ENCODE peak calls at places on chromosome 20, in six cellular contexts. J is NT2/D1, E is mesendoderm, R is fibroblast of lung, A is SK-N-SH, B is GM23248. Z is an unnamed sample. For H3K4me1 and H3K27me3, the result is how much of the 10 kb centered on the place peaks cover.

GRCh38 chr20:30168025-30168799 is 1089.3 kb upstream of the DEFB115 start:
- DNase-seq in J (no peak), E (no peak), R (no peak), A (peak), B (peak), Z (no peak)

GRCh38 chr20:54062812-54063280 is 7.5 kb downstream of the BCAS1 start:
- DNase-seq in J (no peak), E (peak), R (peak), A (peak), B (peak), Z (peak)

GRCh38 chr20:15162061-15162740 is 824.8 kb upstream of the FLRT3 start:
- DNase-seq in J (no peak), E (no peak), R (no peak), A (no peak), B (no peak), Z (no peak)

GRCh38 chr20:3071610-3072529 is at the start of gene OXT:
- DNase-seq in J (no peak), E (peak), R (no peak), A (no peak), B (peak), Z (no peak)

GRCh38 chr20:25039697-25040437 is 18.1 kb downstream of the ACSS1 start:
- DNase-seq in J (no peak), E (no peak), R (peak), A (no peak), B (peak), Z (peak)

GRCh38 chr20:49185071-49185757 is 2.9 kb downstream of the STAU1 start:
- DNase-seq in J (no peak), E (no peak), R (no peak), A (no peak), B (no peak), Z (no peak)

GRCh38 chr20:41524980-41525613 is 93.1 kb downstream of the CHD6 start:
- DNase-seq in J (no peak), E (no peak), R (peak), A (no peak), B (peak), Z (peak)

GRCh38 chr20:32727663-32728062 is 15.6 kb downstream of the COMMD7 start:
- DNase-seq in J (no peak), E (peak), R (peak), A (no peak), B (peak), Z (no peak)

GRCh38 chr20:17878912-17879602 is 89.5 kb downstream of the SNX5 start:
- DNase-seq in J (no peak), E (no peak), R (no peak), A (no peak), B (no peak), Z (no peak)

GRCh38 chr20:49261173-49261572 is 16.7 kb downstream of the ZNFX1 start:
- DNase-seq in J (no peak), E (no peak), R (no peak), A (no peak), B (no peak), Z (no peak)

GRCh38 chr20:16018881-16019280 is 554.4 kb downstream of the KIF16B start:
- DNase-seq in J (no peak), E (no peak), R (no peak), A (no peak), B (no peak), Z (no peak)

GRCh38 chr20:2385026-2385425 is 4.3 kb downstream of the TGM6 start:
- DNase-seq in J (no peak), E (peak), R (no peak), A (no peak), B (peak), Z (no peak)

GRCh38 chr20:53810661-53811355 is 217.2 kb upstream of the ZNF217 start:
- DNase-seq in J (no peak), E (no peak), R (no peak), A (no peak), B (no peak), Z (no peak)

GRCh38 chr20:32332614-32333013 is 25.5 kb upstream of the ASXL1 start:
- DNase-seq in J (no peak), E (no peak), R (peak), A (no peak), B (peak), Z (no peak)

GRCh38 chr20:14925286-14925685 is 587.9 kb upstream of the FLRT3 start:
- DNase-seq in J (no peak), E (no peak), R (peak), A (no peak), B (peak), Z (no peak)

GRCh38 chr20:31849306-31849930 is 4.0 kb upstream of the FOXS1 start:
- DNase-seq in J (no peak), E (no peak), R (no peak), A (peak), B (no peak), Z (no peak)

GRCh38 chr20:6699931-6700562 is 67.4 kb upstream of the BMP2 start:
- DNase-seq in J (no peak), E (no peak), R (no peak), A (no peak), B (no peak), Z (no peak)

GRCh38 chr20:39810269-39810668 is 848.1 kb downstream of the DHX35 start:
- DNase-seq in J (no peak), E (peak), R (no peak), A (no peak), B (no peak), Z (no peak)

GRCh38 chr20:41356951-41357350 is 9.7 kb downstream of the EMILIN3 start:
- DNase-seq in J (no peak), E (no peak), R (no peak), A (no peak), B (no peak), Z (no peak)

GRCh38 chr20:62025832-62026563 is 39.7 kb downstream of the TAF4 start:
- DNase-seq in J (no peak), E (peak), R (peak), A (peak), B (peak), Z (peak)

GRCh38 chr20:52923123-52923543 is 49.0 kb upstream of the TSHZ2 start:
- DNase-seq in J (peak), E (peak), R (peak), A (no peak), B (peak), Z (no peak)

GRCh38 chr20:32764000-32764960 is 2.1 kb downstream of the DNMT3B start:
- DNase-seq in J (peak), E (peak), R (no peak), A (no peak), B (no peak), Z (no peak)

GRCh38 chr20:59823030-59823423 is 110.4 kb downstream of the SYCP2 start:
- DNase-seq in J (no peak), E (no peak), R (no peak), A (peak), B (no peak), Z (no peak)

GRCh38 chr20:21548390-21549035 is 34.6 kb upstream of the NKX2-2 start:
- DNase-seq in J (no peak), E (no peak), R (no peak), A (no peak), B (no peak), Z (no peak)

GRCh38 chr20:41055679-41056078 is 27.1 kb downstream of the TOP1 start:
- DNase-seq in J (no peak), E (no peak), R (peak), A (no peak), B (no peak), Z (no peak)

GRCh38 chr20:14223806-14224205 is 113.6 kb downstream of the FLRT3 start:
- DNase-seq in J (no peak), E (no peak), R (no peak), A (no peak), B (no peak), Z (no peak)

GRCh38 chr20:32474967-32475819 is 109.9 kb downstream of the NOL4L start:
- DNase-seq in J (no peak), E (peak), R (peak), A (peak), B (peak), Z (peak)

GRCh38 chr20:50548396-50548795 is 38.2 kb downstream of the PTPN1 start:
- DNase-seq in J (no peak), E (no peak), R (no peak), A (no peak), B (no peak), Z (no peak)

GRCh38 chr20:50547956-50548355 is 37.8 kb downstream of the PTPN1 start:
- DNase-seq in J (no peak), E (no peak), R (no peak), A (no peak), B (no peak), Z (no peak)

GRCh38 chr20:50545123-50545522 is 34.9 kb downstream of the PTPN1 start:
- DNase-seq in J (no peak), E (no peak), R (no peak), A (no peak), B (no peak), Z (no peak)

GRCh38 chr20:50543326-50543725 is 33.1 kb downstream of the PTPN1 start:
- DNase-seq in J (no peak), E (no peak), R (no peak), A (no peak), B (no peak), Z (no peak)

DNA sequence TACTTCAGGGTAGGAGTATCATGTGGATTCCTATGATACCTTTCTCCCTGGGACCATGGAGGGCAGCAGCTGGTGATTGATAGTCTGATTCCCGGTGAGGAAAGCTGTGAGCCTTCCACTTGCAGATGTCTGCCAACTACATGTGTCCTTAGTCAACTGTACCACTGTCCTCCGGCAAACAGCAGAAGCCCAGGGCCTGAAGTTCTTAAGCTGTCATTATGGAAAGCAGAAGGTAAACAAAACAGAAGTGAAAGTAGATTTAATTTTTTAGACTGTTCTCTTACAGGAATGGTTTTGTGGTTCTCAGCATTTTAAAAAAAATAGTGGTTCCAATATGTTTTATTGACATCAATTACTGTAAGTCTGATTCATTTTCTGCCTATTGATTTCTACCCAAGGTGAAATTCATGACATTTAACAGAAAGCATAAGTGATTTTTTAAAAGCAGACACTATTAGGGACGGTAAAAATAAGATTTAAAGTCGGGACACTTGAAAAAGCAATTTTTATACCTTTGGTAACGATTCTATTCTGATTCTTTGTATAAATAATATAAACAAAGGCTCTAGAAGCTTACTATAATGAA is 36.6 kb downstream of the PTPN1 start:
- DNase-seq in J (no peak), E (no peak), R (no peak), A (no peak), B (peak), Z (no peak)
- H3K4me1 ChIP-seq in J (under half), E (under half), R (under half), A (under half), B (under half), Z (under half)

DNA sequence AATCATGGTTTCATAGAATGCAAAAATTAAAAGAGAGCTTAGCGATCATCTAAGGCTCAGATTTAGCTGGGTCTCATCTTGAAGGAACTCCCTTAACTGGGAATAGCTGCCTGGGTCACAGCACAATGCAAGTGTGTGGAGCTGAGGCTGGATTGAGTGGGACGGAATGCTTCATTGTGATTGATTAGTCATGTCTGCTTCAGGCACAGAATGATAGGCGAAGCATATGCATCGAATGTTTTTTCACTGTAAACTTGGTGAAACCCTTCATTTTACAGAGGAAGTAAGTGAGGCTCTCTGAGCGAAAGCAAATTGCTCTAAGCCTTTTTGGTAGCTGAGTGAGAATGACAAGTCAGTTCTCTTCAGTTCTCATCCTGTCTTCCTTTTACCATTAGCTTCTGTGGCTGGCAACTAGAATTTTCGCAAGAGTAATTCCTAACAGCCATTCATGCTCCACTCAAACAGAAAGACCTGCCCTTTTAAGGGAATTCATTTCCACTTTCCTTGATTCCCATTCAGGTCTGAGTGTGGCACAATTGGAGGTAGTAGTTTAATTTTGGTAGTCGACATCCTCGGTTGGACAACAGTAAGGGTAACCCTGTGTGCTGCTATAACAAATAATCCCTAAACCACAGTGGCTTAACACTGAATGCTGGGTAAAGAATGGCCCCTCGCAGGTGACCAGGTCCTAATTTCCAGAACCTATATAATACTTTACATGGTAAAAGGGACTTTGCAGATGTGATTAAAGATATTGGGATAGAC is 143.1 kb downstream of the BMP7 start:
- DNase-seq in J (no peak), E (no peak), R (no peak), A (no peak), B (no peak), Z (no peak)
- H3K27me3 ChIP-seq in J (under half), E (under half), R (under half), A (under half), B (under half), Z (under half)

DNA sequence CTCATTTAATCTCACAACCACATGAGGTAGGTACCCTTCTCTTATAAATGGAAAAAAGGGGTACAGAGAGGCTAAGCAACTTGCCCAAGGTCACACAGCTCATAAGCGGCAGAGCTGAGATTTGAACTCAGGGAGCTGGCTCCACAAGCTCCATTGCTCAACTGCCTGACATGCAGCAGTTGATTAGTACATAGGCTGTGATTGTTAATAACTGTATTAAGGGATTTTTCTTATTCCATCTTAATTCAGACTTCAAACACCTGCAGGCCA is 6.6 kb downstream of the CCN5 start:
- DNase-seq in J (no peak), E (no peak), R (no peak), A (no peak), B (no peak), Z (no peak)
- H3K4me3 ChIP-seq in J (no peak), E (no peak), R (no peak), A (no peak), B (no peak), Z (no peak)

DNA sequence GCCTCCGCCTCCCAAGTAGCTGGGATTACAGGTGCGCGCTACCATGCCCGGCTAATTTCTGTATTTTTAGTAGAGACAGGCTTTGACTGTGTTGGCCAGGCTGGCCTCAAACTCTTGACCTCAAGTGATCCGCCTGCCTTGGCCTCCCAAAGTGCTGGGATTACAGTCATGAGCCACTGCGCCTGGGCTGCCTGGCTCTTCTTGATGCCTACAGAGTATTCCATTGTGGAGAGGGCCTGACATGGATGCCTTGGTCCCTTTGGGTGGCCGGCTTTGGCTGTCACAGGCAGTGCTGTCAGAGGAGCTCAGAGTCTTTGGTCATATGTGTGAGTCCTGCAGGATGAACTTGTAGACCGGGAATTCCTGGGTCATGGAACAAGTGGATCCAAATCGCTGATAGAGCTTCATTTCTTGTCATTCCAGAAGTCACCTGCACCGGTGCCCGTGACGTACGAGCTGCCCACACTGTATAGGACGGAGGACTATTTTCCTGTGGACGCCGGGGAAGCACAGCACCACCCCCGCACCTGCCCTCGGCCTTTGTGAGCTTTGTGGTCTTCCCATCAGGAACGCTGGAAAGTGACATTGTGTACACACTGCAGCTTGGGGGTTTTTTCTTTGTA is 55.1 kb downstream of the ADNP start:
- DNase-seq in J (no peak), E (no peak), R (no peak), A (no peak), B (no peak), Z (no peak)
- H3K4me1 ChIP-seq in J (under half), E (under half), R (under half), A (under half), B (under half), Z (under half)

GRCh38 chr20:63169731-63170130 is 46.2 kb downstream of the YTHDF1 start:
- DNase-seq in J (no peak), E (no peak), R (no peak), A (no peak), B (no peak), Z (no peak)

GRCh38 chr20:63173552-63174191 is 42.3 kb downstream of the YTHDF1 start:
- DNase-seq in J (no peak), E (no peak), R (no peak), A (no peak), B (no peak), Z (no peak)

GRCh38 chr20:63174309-63175030 is 41.5 kb downstream of the YTHDF1 start:
- DNase-seq in J (no peak), E (no peak), R (no peak), A (no peak), B (no peak), Z (no peak)

GRCh38 chr20:63172726-63173125 is 43.2 kb downstream of the YTHDF1 start:
- DNase-seq in J (no peak), E (peak), R (no peak), A (no peak), B (no peak), Z (no peak)

DNA sequence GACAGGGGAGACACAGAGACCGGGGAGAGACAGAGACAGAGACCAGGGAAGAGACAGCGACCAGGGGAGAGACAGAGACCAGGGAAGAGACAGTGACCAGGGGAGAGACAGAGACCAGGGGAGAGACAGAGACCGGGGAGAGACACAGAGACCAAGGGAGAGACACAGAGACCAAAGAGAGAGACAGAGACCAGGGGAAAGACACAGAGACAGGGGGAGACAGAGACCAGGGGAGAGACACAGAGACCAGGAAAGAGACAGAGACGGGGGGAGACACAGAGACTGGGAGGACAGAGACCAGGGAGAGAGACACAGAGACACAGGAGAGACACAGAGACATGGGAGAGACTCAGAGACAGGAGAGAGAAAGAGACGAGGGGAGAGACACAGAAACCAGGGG is 43.9 kb downstream of the YTHDF1 start:
- DNase-seq in J (no peak), E (no peak), R (no peak), A (no peak), B (no peak), Z (no peak)
- H3K27me3 ChIP-seq in J (half or more), E (under half), R (under half), A (half or more), B (half or more), Z (half or more)

GRCh38 chr20:35643045-35643444 is 21.7 kb downstream of the CPNE1 start:
- DNase-seq in J (no peak), E (no peak), R (no peak), A (no peak), B (no peak), Z (no peak)
- H3K4me3 ChIP-seq in J (no peak), E (no peak), R (no peak), A (no peak), B (no peak), Z (no peak)

GRCh38 chr20:45781391-45781931 is 10.2 kb downstream of the WFDC3 start:
- DNase-seq in J (no peak), E (no peak), R (peak), A (no peak), B (peak), Z (no peak)
- H3K4me1 ChIP-seq in J (under half), E (under half), R (under half), A (under half), B (half or more), Z (under half)

DNA sequence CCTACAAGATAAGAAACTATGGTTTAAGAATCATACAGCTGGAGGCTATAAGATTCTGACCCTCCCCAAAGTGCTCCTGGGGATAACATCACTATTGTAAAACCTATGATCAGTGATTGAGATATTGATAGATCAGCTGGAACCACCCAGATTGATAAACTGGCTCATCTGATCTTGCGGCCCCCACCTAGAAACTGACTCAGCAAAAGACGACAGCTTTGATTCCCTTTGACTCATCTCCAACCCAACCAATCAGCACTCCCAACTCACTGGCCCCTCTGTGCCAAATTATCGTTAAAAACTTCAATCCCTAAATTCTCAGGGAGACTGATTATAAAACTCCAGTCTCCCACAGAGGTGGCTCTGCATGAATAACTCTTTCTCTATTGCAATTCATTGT is 106.4 kb downstream of the SCP2D1 start:
- DNase-seq in J (no peak), E (no peak), R (no peak), A (no peak), B (no peak), Z (no peak)
- H3K27me3 ChIP-seq in J (under half), E (under half), R (under half), A (under half), B (under half), Z (under half)